ENCODE peak calls at places on chromosomes 3 and 15, in five cellular contexts. M, E, R, C and Y are unnamed samples.

GRCh38 chr3:121897296-121897695 is 3.1 kb downstream of the SLC15A2 start:
- DNase-seq in M (no peak), E (no peak), R (no peak), C (no peak), Y (no peak)

GRCh38 chr15:40830884-40831283 is 2.4 kb upstream of the PPP1R14D start:
- DNase-seq in M (no peak), E (no peak), R (no peak), C (no peak), Y (no peak)

GRCh38 chr3:159773706-159774105 is 214.9 kb upstream of the IL12A start:
- DNase-seq in M (no peak), E (no peak), R (no peak), C (no peak), Y (no peak)

GRCh38 chr15:98083203-98083910 is 122.9 kb downstream of the ARRDC4 start:
- DNase-seq in M (no peak), E (no peak), R (no peak), C (no peak), Y (no peak)

GRCh38 chr3:160981217-160981938 is 123.8 kb downstream of the B3GALNT1 start:
- DNase-seq in M (no peak), E (no peak), R (no peak), C (peak), Y (no peak)

GRCh38 chr3:187777331-187778046 is 32.2 kb upstream of the BCL6 start:
- DNase-seq in M (no peak), E (no peak), R (no peak), C (peak), Y (no peak)

GRCh38 chr3:82423485-82423884 is 662.0 kb upstream of the GBE1 start:
- DNase-seq in M (no peak), E (no peak), R (no peak), C (no peak), Y (no peak)

GRCh38 chr15:25946241-25946786 is 83.2 kb upstream of the ATP10A start:
- DNase-seq in M (no peak), E (no peak), R (no peak), C (no peak), Y (no peak)

GRCh38 chr3:111073186-111073585 is 1.6 kb downstream of the NECTIN3 start:
- DNase-seq in M (no peak), E (no peak), R (no peak), C (no peak), Y (no peak)

GRCh38 chr15:74318376-74319137 is 48.9 kb downstream of the CYP11A1 start:
- DNase-seq in M (no peak), E (no peak), R (no peak), C (no peak), Y (no peak)

GRCh38 chr3:129596194-129597086 is 10.0 kb downstream of the PLXND1 start:
- DNase-seq in M (no peak), E (no peak), R (peak), C (no peak), Y (no peak)

GRCh38 chr3:172946061-172946460 is 195.0 kb downstream of the SPATA16 start:
- DNase-seq in M (no peak), E (no peak), R (no peak), C (no peak), Y (no peak)

GRCh38 chr3:49699281-49699723 is 9.9 kb downstream of the RNF123 start:
- DNase-seq in M (no peak), E (no peak), R (no peak), C (no peak), Y (no peak)

GRCh38 chr3:27575509-27575908 is 91.3 kb upstream of the SLC4A7 start:
- DNase-seq in M (no peak), E (no peak), R (no peak), C (no peak), Y (no peak)

GRCh38 chr3:185420762-185421161 is 57.8 kb downstream of the MAP3K13 start:
- DNase-seq in M (no peak), E (no peak), R (no peak), C (peak), Y (no peak)

GRCh38 chr15:42650208-42651066 is 75.0 kb downstream of the STARD9 start:
- DNase-seq in M (peak), E (peak), R (peak), C (peak), Y (peak)

GRCh38 chr3:29746163-29746562 is 465.3 kb downstream of the RBMS3 start:
- DNase-seq in M (no peak), E (no peak), R (no peak), C (no peak), Y (no peak)

GRCh38 chr15:87792250-87793030 is 464.1 kb downstream of the NTRK3 start:
- DNase-seq in M (no peak), E (no peak), R (no peak), C (no peak), Y (no peak)
- TF ChIP-seq POLR2AphosphoS5 in M (no peak), E (no peak), R (no peak), C (no peak), Y (no peak)

GRCh38 chr15:100057281-100057680 is 284.5 kb downstream of the ADAMTS17 start:
- DNase-seq in M (no peak), E (no peak), R (no peak), C (no peak), Y (no peak)

GRCh38 chr15:100058458-100058857 is 283.3 kb downstream of the ADAMTS17 start:
- DNase-seq in M (no peak), E (no peak), R (no peak), C (no peak), Y (no peak)

GRCh38 chr15:100060276-100060926 is 281.4 kb downstream of the ADAMTS17 start:
- DNase-seq in M (no peak), E (no peak), R (no peak), C (no peak), Y (no peak)

GRCh38 chr15:100056411-100057072 is 285.2 kb downstream of the ADAMTS17 start:
- DNase-seq in M (no peak), E (no peak), R (no peak), C (no peak), Y (no peak)

DNA sequence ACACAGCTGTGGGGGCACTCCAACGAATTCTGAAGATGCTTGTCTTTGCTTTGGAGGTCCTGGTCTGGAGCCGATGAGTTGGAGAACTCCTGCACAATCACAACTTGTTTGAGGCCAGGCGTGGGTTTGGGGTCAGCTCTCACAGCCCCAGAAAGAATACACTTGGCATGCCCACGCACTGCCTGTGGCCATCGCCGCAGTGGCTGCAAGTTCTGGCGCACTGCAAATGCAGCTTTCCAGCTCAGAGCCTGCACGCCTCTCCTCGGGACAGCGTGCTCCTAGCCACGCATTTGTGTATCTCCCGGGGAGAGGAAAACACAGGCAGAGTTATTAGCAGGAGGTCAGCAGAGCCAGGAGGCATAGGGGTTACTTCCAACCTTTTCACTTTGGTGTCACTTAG is 282.7 kb downstream of the ADAMTS17 start:
- DNase-seq in M (no peak), E (no peak), R (no peak), C (no peak), Y (no peak)
- TF ChIP-seq TAF1 in M (no peak), E (no peak), R (no peak), C (no peak), Y (no peak)

DNA sequence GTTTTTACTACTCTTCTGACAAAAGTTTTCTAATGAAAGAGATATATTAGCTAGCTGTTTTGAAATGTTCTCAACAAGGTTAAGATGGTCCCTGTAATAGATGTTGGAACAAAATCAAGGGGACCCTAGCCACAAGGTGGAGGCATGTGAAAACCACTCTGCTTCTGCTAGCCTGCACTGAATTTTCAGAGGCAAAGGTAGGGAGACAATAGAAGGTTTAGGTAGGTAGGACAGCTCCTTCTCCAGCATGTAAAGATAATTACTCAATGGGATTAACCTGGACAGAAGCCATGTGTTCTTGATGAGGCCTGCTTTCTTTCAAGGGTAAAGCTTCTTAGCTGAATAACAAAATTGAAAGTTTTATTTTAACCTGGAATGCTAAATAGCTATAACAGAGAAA is 333.5 kb downstream of the LSAMP start:
- DNase-seq in M (no peak), E (no peak), R (no peak), C (no peak), Y (no peak)
- TF ChIP-seq POLR2AphosphoS5 in M (no peak), E (no peak), R (no peak), C (no peak), Y (no peak)

GRCh38 chr3:45165497-45166282 is 19.5 kb upstream of the CDCP1 start:
- DNase-seq in M (no peak), E (no peak), R (no peak), C (no peak), Y (no peak)

GRCh38 chr3:45170071-45170470 is 23.9 kb upstream of the CDCP1 start:
- DNase-seq in M (no peak), E (no peak), R (no peak), C (no peak), Y (no peak)

GRCh38 chr3:45166283-45166879 is 20.2 kb upstream of the CDCP1 start:
- DNase-seq in M (no peak), E (no peak), R (no peak), C (no peak), Y (no peak)

GRCh38 chr3:45167011-45167911 is 21.1 kb upstream of the CDCP1 start:
- DNase-seq in M (peak), E (no peak), R (peak), C (no peak), Y (peak)

DNA sequence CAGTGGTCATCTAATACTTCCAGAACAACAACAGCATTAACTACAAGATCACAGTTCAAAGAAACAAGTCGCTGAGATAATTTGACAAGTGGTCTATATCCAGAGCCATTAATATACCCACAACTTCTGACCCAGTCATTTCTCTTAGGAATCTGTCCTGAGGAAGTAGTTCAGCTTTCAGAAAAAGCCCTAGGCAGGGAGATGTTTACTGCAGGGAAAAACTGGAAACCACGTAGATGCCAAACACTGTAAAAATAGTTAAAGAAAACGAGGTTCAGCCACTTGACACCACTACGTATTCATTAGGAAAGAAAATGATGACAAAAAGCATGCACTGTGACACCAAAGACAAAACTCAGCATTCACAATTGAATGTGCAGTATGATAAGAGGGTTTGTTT is 22.3 kb upstream of the CDCP1 start:
- DNase-seq in M (no peak), E (no peak), R (no peak), C (no peak), Y (no peak)
- TF ChIP-seq TAF1 in M (no peak), E (no peak), R (no peak), C (no peak), Y (no peak)

DNA sequence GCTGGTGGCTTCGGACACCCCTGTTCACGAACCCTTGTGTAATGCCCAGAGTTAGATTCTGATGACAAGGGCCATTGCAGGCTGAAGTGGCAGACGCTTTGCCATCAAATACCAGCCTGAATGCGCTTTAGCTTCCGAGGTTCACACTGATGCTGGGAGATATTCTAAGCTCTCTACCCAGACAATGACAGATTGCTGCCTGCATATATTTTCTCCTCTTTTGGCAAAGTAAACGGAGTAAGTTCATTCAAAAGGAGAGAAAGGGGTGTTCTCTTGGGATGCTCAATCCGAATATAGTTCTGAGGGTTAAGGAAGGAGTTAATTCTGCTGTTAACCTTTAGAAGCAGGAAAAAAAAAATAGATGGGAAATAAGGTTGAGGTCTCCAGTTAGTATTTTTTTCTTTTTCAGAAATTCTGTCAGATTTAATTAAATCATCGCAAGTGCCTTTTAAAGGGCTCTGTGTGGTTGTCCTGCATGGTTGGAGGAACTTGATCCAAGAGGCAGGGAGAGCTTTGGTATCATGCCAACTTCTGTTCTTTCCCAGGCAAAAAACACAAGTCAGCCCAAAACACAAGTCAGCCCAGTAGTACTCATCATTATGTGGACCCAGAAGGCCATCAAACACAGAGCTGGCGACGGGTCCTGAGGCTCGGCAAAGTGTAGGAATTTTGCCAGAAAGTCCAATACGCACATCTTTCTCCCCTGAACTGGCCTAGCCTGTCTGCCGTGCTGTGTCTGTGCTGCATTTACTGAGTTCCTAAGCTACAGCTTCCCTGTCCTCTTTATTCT is 70.9 kb upstream of the ST8SIA2 start:
- DNase-seq in M (no peak), E (no peak), R (no peak), C (no peak), Y (no peak)
- TF ChIP-seq POLR2AphosphoS5 in M (no peak), E (no peak), R (no peak), C (no peak), Y (no peak)